ENCODE peak calls at places on chromosomes 6 and 20, in six cellular contexts. One of them, this sample, is unnamed. For H3K36me3 and H3K9me3, the result is how much of the 10 kb centered on the place peaks cover.

GRCh38 chr6:70857387-70858077 is 99.3 kb downstream of the B3GAT2 start:
- DNase-seq in uterus: no peak
- DNase-seq in upper lobe of right lung: no peak
- DNase-seq in transverse colon: no peak
- DNase-seq in HAP-1: no peak
- DNase-seq in tibial artery: no peak
- DNase-seq in this sample: no peak

GRCh38 chr6:117463762-117464665 is 18.5 kb upstream of the DCBLD1 start:
- DNase-seq in uterus: no peak
- DNase-seq in upper lobe of right lung: no peak
- DNase-seq in transverse colon: no peak
- DNase-seq in HAP-1: no peak
- DNase-seq in tibial artery: no peak
- DNase-seq in this sample: no peak

GRCh38 chr6:102732908-102733307 is 1339.4 kb downstream of the GRIK2 start:
- DNase-seq in uterus: no peak
- DNase-seq in upper lobe of right lung: no peak
- DNase-seq in transverse colon: no peak
- DNase-seq in HAP-1: no peak
- DNase-seq in tibial artery: no peak
- DNase-seq in this sample: no peak

GRCh38 chr20:50824137-50824536 is 29.3 kb downstream of the BCAS4 start:
- DNase-seq in uterus: peak
- DNase-seq in upper lobe of right lung: no peak
- DNase-seq in transverse colon: no peak
- DNase-seq in HAP-1: no peak
- DNase-seq in tibial artery: peak
- DNase-seq in this sample: no peak

GRCh38 chr6:139625998-139626975 is 251.8 kb upstream of the CITED2 start:
- DNase-seq in uterus: peak
- DNase-seq in upper lobe of right lung: no peak
- DNase-seq in transverse colon: no peak
- DNase-seq in HAP-1: no peak
- DNase-seq in tibial artery: no peak
- DNase-seq in this sample: no peak

GRCh38 chr6:169250660-169251059 is 3.0 kb downstream of the THBS2 start:
- DNase-seq in uterus: no peak
- DNase-seq in upper lobe of right lung: no peak
- DNase-seq in transverse colon: no peak
- DNase-seq in HAP-1: no peak
- DNase-seq in tibial artery: peak
- DNase-seq in this sample: no peak

GRCh38 chr20:43944653-43945235 is 30.1 kb downstream of the TOX2 start:
- DNase-seq in uterus: no peak
- DNase-seq in upper lobe of right lung: no peak
- DNase-seq in transverse colon: no peak
- DNase-seq in HAP-1: no peak
- DNase-seq in tibial artery: no peak
- DNase-seq in this sample: no peak

GRCh38 chr6:68718379-68719073 is 83.4 kb downstream of the ADGRB3 start:
- DNase-seq in uterus: no peak
- DNase-seq in upper lobe of right lung: no peak
- DNase-seq in transverse colon: no peak
- DNase-seq in HAP-1: no peak
- DNase-seq in tibial artery: no peak
- DNase-seq in this sample: no peak

GRCh38 chr20:8315639-8316573 is 183.8 kb downstream of the PLCB1 start:
- DNase-seq in uterus: no peak
- DNase-seq in upper lobe of right lung: no peak
- DNase-seq in transverse colon: no peak
- DNase-seq in HAP-1: no peak
- DNase-seq in tibial artery: no peak
- DNase-seq in this sample: no peak

GRCh38 chr6:117078624-117079023 is 186.7 kb upstream of the VGLL2 start:
- DNase-seq in uterus: no peak
- DNase-seq in upper lobe of right lung: no peak
- DNase-seq in transverse colon: peak
- DNase-seq in HAP-1: no peak
- DNase-seq in tibial artery: no peak
- DNase-seq in this sample: no peak

GRCh38 chr6:37049990-37050853 is 44.8 kb downstream of the FGD2 start:
- DNase-seq in uterus: no peak
- DNase-seq in upper lobe of right lung: peak
- DNase-seq in transverse colon: peak
- DNase-seq in HAP-1: no peak
- DNase-seq in tibial artery: peak
- DNase-seq in this sample: no peak

GRCh38 chr6:107489636-107490567 is at the start of gene SOBP:
- DNase-seq in uterus: peak
- DNase-seq in upper lobe of right lung: peak
- DNase-seq in transverse colon: peak
- DNase-seq in HAP-1: peak
- DNase-seq in tibial artery: peak
- DNase-seq in this sample: peak

GRCh38 chr6:17536586-17536985 is 63.5 kb upstream of the FAM8A1 start:
- DNase-seq in uterus: no peak
- DNase-seq in upper lobe of right lung: no peak
- DNase-seq in transverse colon: no peak
- DNase-seq in HAP-1: no peak
- DNase-seq in tibial artery: no peak
- DNase-seq in this sample: no peak

GRCh38 chr6:41894366-41895299 is 542 bp downstream of the USP49 start:
- DNase-seq in uterus: no peak
- DNase-seq in upper lobe of right lung: no peak
- DNase-seq in transverse colon: peak
- DNase-seq in HAP-1: no peak
- DNase-seq in tibial artery: no peak
- DNase-seq in this sample: peak

GRCh38 chr6:2355155-2355554 is 109.8 kb upstream of the GMDS start:
- DNase-seq in uterus: no peak
- DNase-seq in upper lobe of right lung: no peak
- DNase-seq in transverse colon: no peak
- DNase-seq in HAP-1: no peak
- DNase-seq in tibial artery: no peak
- DNase-seq in this sample: no peak

GRCh38 chr20:38242848-38243449 is 17.6 kb downstream of the KIAA1755 start:
- DNase-seq in uterus: no peak
- DNase-seq in upper lobe of right lung: peak
- DNase-seq in transverse colon: no peak
- DNase-seq in HAP-1: peak
- DNase-seq in tibial artery: no peak
- DNase-seq in this sample: peak

GRCh38 chr6:7617954-7618764 is 28.2 kb downstream of the SNRNP48 start:
- DNase-seq in uterus: no peak
- DNase-seq in upper lobe of right lung: peak
- DNase-seq in transverse colon: peak
- DNase-seq in HAP-1: peak
- DNase-seq in tibial artery: peak
- DNase-seq in this sample: no peak

GRCh38 chr20:61937146-61937962 is 128.3 kb downstream of the TAF4 start:
- DNase-seq in uterus: no peak
- DNase-seq in upper lobe of right lung: peak
- DNase-seq in transverse colon: no peak
- DNase-seq in HAP-1: no peak
- DNase-seq in tibial artery: peak
- DNase-seq in this sample: peak

GRCh38 chr6:32439708-32440214 is at the start of gene HLA-DRA:
- DNase-seq in uterus: no peak
- DNase-seq in upper lobe of right lung: no peak
- DNase-seq in transverse colon: no peak
- DNase-seq in HAP-1: peak
- DNase-seq in tibial artery: no peak
- DNase-seq in this sample: peak

GRCh38 chr6:105810105-105810921 is 275.8 kb upstream of the PRDM1 start:
- DNase-seq in uterus: peak
- DNase-seq in upper lobe of right lung: no peak
- DNase-seq in transverse colon: peak
- DNase-seq in HAP-1: no peak
- DNase-seq in tibial artery: no peak
- DNase-seq in this sample: peak

GRCh38 chr6:54515013-54515412 is 206.8 kb downstream of the TINAG start:
- DNase-seq in uterus: no peak
- DNase-seq in upper lobe of right lung: no peak
- DNase-seq in transverse colon: no peak
- DNase-seq in HAP-1: no peak
- DNase-seq in tibial artery: no peak
- DNase-seq in this sample: no peak

GRCh38 chr20:36084897-36085617 is 69.5 kb upstream of the EPB41L1 start:
- DNase-seq in uterus: no peak
- DNase-seq in upper lobe of right lung: no peak
- DNase-seq in transverse colon: no peak
- DNase-seq in HAP-1: no peak
- DNase-seq in tibial artery: no peak
- DNase-seq in this sample: no peak

GRCh38 chr6:137237413-137238170 is 18.4 kb upstream of the IFNGR1 start:
- DNase-seq in uterus: no peak
- DNase-seq in upper lobe of right lung: no peak
- DNase-seq in transverse colon: no peak
- DNase-seq in HAP-1: peak
- DNase-seq in tibial artery: no peak
- DNase-seq in this sample: no peak

GRCh38 chr6:127813682-127814027 is 87.2 kb downstream of the THEMIS start:
- DNase-seq in uterus: no peak
- DNase-seq in upper lobe of right lung: no peak
- DNase-seq in transverse colon: no peak
- DNase-seq in HAP-1: no peak
- DNase-seq in tibial artery: no peak
- DNase-seq in this sample: no peak

GRCh38 chr20:63121749-63122405 is 94.1 kb downstream of the YTHDF1 start:
- DNase-seq in uterus: no peak
- DNase-seq in upper lobe of right lung: peak
- DNase-seq in transverse colon: no peak
- DNase-seq in HAP-1: no peak
- DNase-seq in tibial artery: peak
- DNase-seq in this sample: no peak

DNA sequence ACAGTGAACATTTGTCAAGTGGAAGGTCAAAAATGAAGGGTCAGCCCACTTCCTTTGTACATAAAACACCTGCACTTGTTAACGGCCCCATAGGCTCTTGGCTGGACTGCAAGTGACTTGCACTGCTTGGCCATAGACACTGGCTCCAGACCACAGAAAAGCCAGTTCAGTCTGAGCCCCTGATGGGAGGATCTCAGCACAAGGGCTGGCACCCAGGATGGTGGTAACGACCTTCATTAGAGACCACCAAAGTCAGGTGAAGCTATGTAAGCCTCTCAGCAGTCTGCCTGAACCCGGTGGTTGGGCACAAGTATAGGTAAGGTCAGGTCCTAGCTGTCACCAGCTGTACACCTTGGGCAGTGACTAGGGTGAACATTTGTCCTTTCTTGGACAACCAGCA is 16.1 kb downstream of the PLAGL2 start:
- DNase-seq in uterus: no peak
- DNase-seq in upper lobe of right lung: no peak
- DNase-seq in transverse colon: no peak
- DNase-seq in HAP-1: no peak
- DNase-seq in tibial artery: peak
- DNase-seq in this sample: no peak
- H3K36me3 ChIP-seq in uterus: under half
- H3K36me3 ChIP-seq in upper lobe of right lung: under half
- H3K36me3 ChIP-seq in transverse colon: under half
- H3K36me3 ChIP-seq in HAP-1: under half
- H3K36me3 ChIP-seq in tibial artery: under half
- H3K36me3 ChIP-seq in this sample: under half

DNA sequence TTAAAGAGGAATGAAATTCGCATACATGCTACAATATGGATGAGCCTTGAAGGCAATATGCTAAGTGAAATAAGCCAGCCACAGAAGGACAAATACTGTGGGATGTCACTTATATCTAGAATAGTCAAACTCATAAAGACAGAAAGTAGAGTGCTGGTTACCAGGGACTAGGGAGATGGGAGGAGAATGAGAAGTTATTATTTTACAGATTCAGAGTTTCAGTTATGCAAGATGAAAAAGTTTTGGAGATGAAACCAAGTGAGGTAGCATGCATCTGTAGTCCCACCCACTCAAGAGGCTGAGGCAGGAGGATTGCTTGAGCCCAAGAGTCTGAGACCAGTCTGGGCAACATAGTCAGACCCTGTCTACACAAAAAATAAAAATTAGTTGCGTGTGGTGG is 82.5 kb upstream of the ARID1B start:
- DNase-seq in uterus: no peak
- DNase-seq in upper lobe of right lung: no peak
- DNase-seq in transverse colon: no peak
- DNase-seq in HAP-1: no peak
- DNase-seq in tibial artery: no peak
- DNase-seq in this sample: no peak
- H3K9me3 ChIP-seq in uterus: under half
- H3K9me3 ChIP-seq in upper lobe of right lung: under half
- H3K9me3 ChIP-seq in transverse colon: under half
- H3K9me3 ChIP-seq in HAP-1: under half
- H3K9me3 ChIP-seq in tibial artery: under half
- H3K9me3 ChIP-seq in this sample: under half

GRCh38 chr6:43037197-43037596 is 15.8 kb downstream of the RRP36 start:
- DNase-seq in uterus: no peak
- DNase-seq in upper lobe of right lung: no peak
- DNase-seq in transverse colon: no peak
- DNase-seq in HAP-1: no peak
- DNase-seq in tibial artery: no peak
- DNase-seq in this sample: no peak

GRCh38 chr6:43035495-43036194 is 14.2 kb downstream of the RRP36 start:
- DNase-seq in uterus: no peak
- DNase-seq in upper lobe of right lung: no peak
- DNase-seq in transverse colon: no peak
- DNase-seq in HAP-1: no peak
- DNase-seq in tibial artery: no peak
- DNase-seq in this sample: no peak

GRCh38 chr6:43038727-43039126 is 14.9 kb downstream of the CUL7 start:
- DNase-seq in uterus: no peak
- DNase-seq in upper lobe of right lung: no peak
- DNase-seq in transverse colon: no peak
- DNase-seq in HAP-1: no peak
- DNase-seq in tibial artery: no peak
- DNase-seq in this sample: no peak

GRCh38 chr6:43037706-43038105 is 15.9 kb downstream of the CUL7 start:
- DNase-seq in uterus: no peak
- DNase-seq in upper lobe of right lung: no peak
- DNase-seq in transverse colon: no peak
- DNase-seq in HAP-1: no peak
- DNase-seq in tibial artery: no peak
- DNase-seq in this sample: no peak

GRCh38 chr6:43036712-43037111 is 15.3 kb downstream of the RRP36 start:
- DNase-seq in uterus: no peak
- DNase-seq in upper lobe of right lung: no peak
- DNase-seq in transverse colon: no peak
- DNase-seq in HAP-1: no peak
- DNase-seq in tibial artery: no peak
- DNase-seq in this sample: no peak
- H3K36me3 ChIP-seq in uterus: under half
- H3K36me3 ChIP-seq in upper lobe of right lung: half or more
- H3K36me3 ChIP-seq in transverse colon: under half
- H3K36me3 ChIP-seq in HAP-1: half or more
- H3K36me3 ChIP-seq in tibial artery: half or more
- H3K36me3 ChIP-seq in this sample: half or more

DNA sequence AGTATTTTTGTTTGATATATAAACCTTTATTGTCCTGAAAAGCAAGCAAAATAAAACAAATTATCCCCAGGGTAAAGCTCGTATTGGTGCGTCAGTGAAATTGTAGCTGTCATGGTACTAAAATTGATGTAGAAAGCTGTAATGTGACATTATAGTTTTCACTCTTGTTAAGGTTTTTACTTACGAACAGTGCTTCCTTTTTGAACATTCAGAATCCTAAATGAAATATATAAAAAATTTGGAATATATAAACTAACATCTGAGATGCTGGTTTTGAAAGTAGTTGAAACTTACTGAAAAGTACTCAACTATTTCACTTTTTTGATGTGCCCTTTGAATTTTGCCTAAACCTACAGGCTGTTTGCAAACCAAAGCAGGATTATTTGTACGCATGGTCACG is 42.2 kb downstream of the DUSP22 start:
- DNase-seq in uterus: no peak
- DNase-seq in upper lobe of right lung: no peak
- DNase-seq in transverse colon: no peak
- DNase-seq in HAP-1: no peak
- DNase-seq in tibial artery: no peak
- DNase-seq in this sample: no peak
- H3K9me3 ChIP-seq in uterus: under half
- H3K9me3 ChIP-seq in upper lobe of right lung: under half
- H3K9me3 ChIP-seq in transverse colon: under half
- H3K9me3 ChIP-seq in HAP-1: under half
- H3K9me3 ChIP-seq in tibial artery: under half
- H3K9me3 ChIP-seq in this sample: under half

This sample was measured in WERI-Rb-1.